ENCODE peak calls at places on chromosomes 11 and 22, in four cellular contexts. One of them, this sample, is unnamed.

GRCh38 chr11:119714590-119714989 is 14.4 kb downstream of the NECTIN1 start:
- DNase-seq in HL-60: no peak
- DNase-seq in GM12878: no peak
- DNase-seq in K562: no peak
- DNase-seq in this sample: no peak

GRCh38 chr11:8758619-8759169 is 76.1 kb downstream of the RPL27A start:
- DNase-seq in K562: no peak
- DNase-seq in HL-60: no peak
- DNase-seq in GM12878: no peak
- DNase-seq in this sample: no peak

GRCh38 chr22:25167834-25168601 is 31.6 kb upstream of the CRYBB3 start:
- DNase-seq in K562: no peak
- DNase-seq in GM12878: no peak
- DNase-seq in HL-60: no peak
- DNase-seq in this sample: no peak

GRCh38 chr22:37400719-37401118 is 26.6 kb downstream of the ELFN2 start:
- DNase-seq in HL-60: no peak
- DNase-seq in GM12878: no peak
- DNase-seq in K562: no peak
- DNase-seq in this sample: no peak

GRCh38 chr11:44157019-44157418 is 61.5 kb downstream of the EXT2 start:
- DNase-seq in GM12878: no peak
- DNase-seq in K562: no peak
- DNase-seq in HL-60: no peak
- DNase-seq in this sample: no peak

GRCh38 chr11:65640483-65641207 is 2.7 kb downstream of the SIPA1 start:
- DNase-seq in HL-60: peak
- DNase-seq in GM12878: no peak
- DNase-seq in K562: no peak
- DNase-seq in this sample: no peak

GRCh38 chr11:73950869-73951710 is at the start of gene DNAJB13:
- DNase-seq in K562: peak
- DNase-seq in GM12878: peak
- DNase-seq in HL-60: peak
- DNase-seq in this sample: peak

GRCh38 chr11:134372536-134372935 is 39.5 kb downstream of the B3GAT1 start:
- DNase-seq in HL-60: no peak
- DNase-seq in GM12878: no peak
- DNase-seq in K562: no peak
- DNase-seq in this sample: no peak

GRCh38 chr11:68373810-68374501 is 61.6 kb downstream of the LRP5 start:
- DNase-seq in GM12878: no peak
- DNase-seq in HL-60: no peak
- DNase-seq in K562: no peak
- DNase-seq in this sample: no peak

GRCh38 chr22:36904260-36904659 is 9.2 kb upstream of the CSF2RB start:
- DNase-seq in GM12878: no peak
- DNase-seq in K562: no peak
- DNase-seq in HL-60: no peak
- DNase-seq in this sample: no peak

GRCh38 chr22:49959782-49960158 is 802 bp upstream of the PIM3 start:
- DNase-seq in HL-60: no peak
- DNase-seq in GM12878: no peak
- DNase-seq in K562: no peak
- DNase-seq in this sample: no peak

GRCh38 chr22:37533995-37534394 is 14.8 kb upstream of the CARD10 start:
- DNase-seq in GM12878: peak
- DNase-seq in HL-60: peak
- DNase-seq in K562: no peak
- DNase-seq in this sample: no peak

GRCh38 chr11:132052904-132053303 is 682.5 kb downstream of the NTM start:
- DNase-seq in HL-60: no peak
- DNase-seq in K562: no peak
- DNase-seq in GM12878: no peak
- DNase-seq in this sample: no peak

GRCh38 chr22:23681026-23681809 is 9.6 kb upstream of the RGL4 start:
- DNase-seq in HL-60: no peak
- DNase-seq in GM12878: no peak
- DNase-seq in K562: no peak
- DNase-seq in this sample: no peak

GRCh38 chr11:62708423-62709261 is 1.2 kb downstream of the GNG3 start:
- DNase-seq in K562: no peak
- DNase-seq in GM12878: no peak
- DNase-seq in HL-60: no peak
- DNase-seq in this sample: no peak

GRCh38 chr11:15170170-15170569 is 55.4 kb downstream of the INSC start:
- DNase-seq in HL-60: no peak
- DNase-seq in GM12878: no peak
- DNase-seq in K562: no peak
- DNase-seq in this sample: no peak

GRCh38 chr11:35412285-35412684 is 7.1 kb downstream of the SLC1A2 start:
- DNase-seq in GM12878: no peak
- DNase-seq in HL-60: no peak
- DNase-seq in K562: peak
- DNase-seq in this sample: no peak

GRCh38 chr11:61974766-61975631 is 7.6 kb upstream of the FTH1 start:
- DNase-seq in HL-60: no peak
- DNase-seq in K562: no peak
- DNase-seq in GM12878: no peak
- DNase-seq in this sample: no peak

GRCh38 chr22:36049678-36049997 is 21.0 kb upstream of the RBFOX2 start:
- DNase-seq in GM12878: no peak
- DNase-seq in HL-60: no peak
- DNase-seq in K562: no peak
- DNase-seq in this sample: no peak

GRCh38 chr11:46674463-46675287 is 25.7 kb downstream of the ARHGAP1 start:
- DNase-seq in K562: no peak
- DNase-seq in GM12878: no peak
- DNase-seq in HL-60: peak
- DNase-seq in this sample: no peak

GRCh38 chr11:44178381-44178780 is 82.9 kb downstream of the EXT2 start:
- DNase-seq in HL-60: no peak
- DNase-seq in K562: no peak
- DNase-seq in GM12878: no peak
- DNase-seq in this sample: no peak

GRCh38 chr11:95565692-95566091 is 223.9 kb downstream of the FAM76B start:
- DNase-seq in K562: no peak
- DNase-seq in GM12878: no peak
- DNase-seq in HL-60: no peak
- DNase-seq in this sample: no peak

GRCh38 chr11:120121336-120121735 is 16.6 kb downstream of the TRIM29 start:
- DNase-seq in HL-60: no peak
- DNase-seq in GM12878: no peak
- DNase-seq in K562: no peak
- DNase-seq in this sample: no peak

GRCh38 chr11:62004473-62004872 is 37.0 kb upstream of the FTH1 start:
- DNase-seq in HL-60: no peak
- DNase-seq in K562: no peak
- DNase-seq in GM12878: peak
- DNase-seq in this sample: no peak

GRCh38 chr11:73223998-73224730 is 6.1 kb downstream of the P2RY2 start:
- DNase-seq in GM12878: no peak
- DNase-seq in HL-60: peak
- DNase-seq in K562: no peak
- DNase-seq in this sample: no peak

GRCh38 chr11:64271339-64272132 is 12.9 kb downstream of the BAD start:
- DNase-seq in GM12878: peak
- DNase-seq in K562: peak
- DNase-seq in HL-60: peak
- DNase-seq in this sample: peak

GRCh38 chr11:64856382-64857227 is 12.2 kb upstream of the CDC42BPG start:
- DNase-seq in GM12878: no peak
- DNase-seq in K562: no peak
- DNase-seq in HL-60: peak
- DNase-seq in this sample: no peak

GRCh38 chr11:9459573-9460321 is 1.1 kb upstream of the ZNF143 start:
- DNase-seq in HL-60: peak
- DNase-seq in GM12878: no peak
- DNase-seq in K562: no peak
- DNase-seq in this sample: no peak

GRCh38 chr11:10534331-10534730 is 6.7 kb downstream of the RNF141 start:
- DNase-seq in GM12878: no peak
- DNase-seq in K562: no peak
- DNase-seq in HL-60: peak
- DNase-seq in this sample: no peak

GRCh38 chr11:45994421-45995341 is 72.2 kb downstream of the LARGE2 start:
- DNase-seq in HL-60: no peak
- DNase-seq in K562: peak
- DNase-seq in GM12878: no peak
- DNase-seq in this sample: no peak

GRCh38 chr11:35352107-35352888 is 67.1 kb downstream of the SLC1A2 start:
- DNase-seq in GM12878: no peak
- DNase-seq in HL-60: no peak
- DNase-seq in K562: peak
- DNase-seq in this sample: no peak

DNA sequence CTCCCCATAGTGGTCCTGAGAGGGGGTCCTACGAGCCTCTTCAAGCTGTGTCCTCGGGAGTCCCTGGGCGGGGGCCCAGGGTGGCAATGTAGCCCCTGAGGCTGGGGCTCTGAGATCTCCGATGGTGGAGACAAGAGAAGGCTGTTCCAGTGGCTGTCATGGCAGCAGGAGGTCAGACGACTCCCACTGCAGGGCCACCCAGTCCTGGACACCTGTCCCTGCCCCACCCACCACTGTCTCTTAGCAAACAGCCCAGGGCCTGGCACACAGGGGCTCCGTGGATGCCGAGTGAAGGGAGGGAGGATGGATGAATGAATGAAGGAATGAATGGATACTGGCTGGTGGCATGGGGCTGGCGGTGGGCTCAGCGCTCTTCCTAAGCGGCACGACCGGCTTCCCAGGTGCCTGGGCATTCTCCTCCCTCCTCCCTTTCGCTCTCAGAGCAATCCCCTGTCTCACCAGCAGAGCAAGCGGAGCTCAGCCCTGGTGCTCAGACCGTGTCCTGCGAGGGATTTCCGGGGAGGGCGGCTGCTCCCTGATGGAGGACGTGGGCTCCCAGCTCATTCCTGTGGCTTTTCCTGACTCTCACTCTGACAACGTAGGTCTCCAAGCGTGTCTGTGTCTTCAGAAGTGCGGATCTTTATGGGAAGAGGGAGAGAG is 1272.7 kb downstream of the BRD1 start:
- DNase-seq in HL-60: no peak
- DNase-seq in GM12878: no peak
- DNase-seq in K562: no peak
- DNase-seq in this sample: no peak
- TF ChIP-seq SPI1 in HL-60: no peak
- TF ChIP-seq SPI1 in GM12878: no peak
- TF ChIP-seq SPI1 in K562: no peak
- TF ChIP-seq SPI1 in this sample: no peak

DNA sequence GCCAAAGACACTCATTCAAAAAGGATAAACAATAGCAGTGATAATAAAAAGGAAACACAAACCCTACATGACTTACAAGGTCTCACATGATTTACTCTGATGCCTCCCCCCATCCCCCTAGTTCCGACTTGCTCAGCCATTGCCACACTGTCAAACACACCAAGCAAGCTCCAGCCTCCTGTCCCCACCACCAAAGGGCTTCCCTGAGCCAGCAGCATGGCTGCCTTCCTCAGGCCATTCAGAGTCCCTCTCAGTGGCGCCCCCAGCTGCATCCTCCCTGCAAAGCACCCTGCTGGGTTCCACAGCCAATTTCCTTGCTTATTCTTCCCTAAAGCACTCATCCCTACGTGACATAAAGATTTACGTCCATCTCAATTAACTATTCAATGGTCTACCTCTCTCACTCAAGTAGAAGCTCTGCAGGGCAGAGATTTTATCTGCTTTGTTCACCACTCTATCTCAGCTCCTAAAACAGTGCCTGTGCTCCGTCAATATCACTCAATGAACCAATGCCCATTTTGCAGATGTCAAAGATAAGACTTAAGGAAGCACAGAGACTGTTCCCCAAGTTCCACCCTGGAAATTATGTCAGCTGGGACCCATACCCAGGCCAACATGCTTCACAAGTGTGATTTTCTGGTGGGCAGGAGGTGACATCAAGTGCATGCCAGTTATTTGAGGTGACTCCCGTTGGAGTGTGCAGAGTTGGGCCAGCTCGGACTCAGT is 106.9 kb downstream of the SYN3 start:
- DNase-seq in HL-60: no peak
- DNase-seq in K562: no peak
- DNase-seq in GM12878: no peak
- DNase-seq in this sample: no peak
- TF ChIP-seq SPI1 in HL-60: no peak
- TF ChIP-seq SPI1 in K562: no peak
- TF ChIP-seq SPI1 in GM12878: no peak
- TF ChIP-seq SPI1 in this sample: no peak

DNA sequence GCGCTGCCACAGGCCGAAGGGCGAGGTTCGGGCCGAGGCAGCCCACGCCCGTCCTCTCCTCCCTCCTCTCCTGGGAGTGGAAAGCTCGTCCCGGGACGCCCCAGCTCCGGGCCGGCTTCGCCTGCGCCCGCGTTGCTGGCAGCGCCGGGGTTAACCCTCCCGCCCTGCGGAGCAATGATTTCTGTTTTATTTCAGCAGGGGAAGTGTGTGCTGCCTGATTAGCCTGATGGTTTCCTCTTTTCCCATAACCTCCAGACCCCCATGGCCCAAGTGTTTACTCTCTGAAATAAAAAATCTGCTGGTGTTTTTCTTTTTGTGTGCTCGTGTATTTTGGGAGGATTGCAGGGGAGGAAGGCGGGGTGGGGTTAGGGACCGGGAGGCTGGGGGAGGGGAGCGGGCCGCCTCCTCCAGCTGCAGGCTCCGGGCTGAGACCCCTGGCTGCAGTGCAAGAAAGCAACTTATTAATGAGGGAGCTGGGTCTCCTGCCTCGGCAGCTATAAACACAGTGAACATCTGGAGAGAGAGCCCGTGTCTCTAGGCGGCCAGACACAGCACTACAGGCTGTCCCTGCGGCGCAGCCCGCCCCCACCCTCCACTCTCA is 38.6 kb downstream of the ETS1 start:
- DNase-seq in K562: no peak
- DNase-seq in GM12878: no peak
- DNase-seq in HL-60: peak
- DNase-seq in this sample: no peak
- TF ChIP-seq SPI1 in K562: peak
- TF ChIP-seq SPI1 in GM12878: peak
- TF ChIP-seq SPI1 in HL-60: peak
- TF ChIP-seq SPI1 in this sample: peak

DNA sequence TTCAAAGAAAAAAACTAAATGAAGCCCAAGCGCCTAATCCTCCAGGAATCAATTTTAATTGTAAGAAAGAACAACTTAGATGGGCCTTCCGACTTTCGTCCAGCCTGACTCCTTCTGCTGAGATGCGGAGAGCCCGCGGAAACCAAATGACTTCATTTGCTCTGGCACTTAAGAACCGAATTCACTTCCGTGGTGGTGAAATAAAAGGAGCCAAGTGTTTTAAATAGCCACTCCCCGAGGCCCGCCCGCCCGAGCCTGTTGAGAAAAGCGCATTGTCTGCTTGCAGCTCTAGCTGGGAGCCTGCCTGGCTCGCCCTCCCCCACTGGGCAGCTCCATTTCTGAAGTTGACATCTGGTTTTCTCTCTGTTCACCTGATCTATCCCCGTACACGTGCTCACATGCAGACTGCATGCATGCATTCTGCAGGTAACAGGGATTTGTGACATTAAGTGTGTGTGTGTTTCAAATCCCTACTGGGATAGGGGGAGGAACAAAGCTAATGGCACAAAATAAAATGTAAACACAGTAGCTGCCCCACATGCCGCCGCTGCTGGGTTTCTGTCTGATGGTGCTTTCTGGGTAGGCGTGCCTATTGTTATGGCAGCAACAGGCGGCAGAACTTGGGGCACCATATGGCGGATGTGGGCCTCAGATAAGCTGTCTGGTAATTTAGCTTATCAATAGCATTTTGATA is 6.2 kb downstream of the TEAD1 start:
- DNase-seq in GM12878: no peak
- DNase-seq in HL-60: no peak
- DNase-seq in K562: no peak
- DNase-seq in this sample: no peak
- TF ChIP-seq SPI1 in GM12878: no peak
- TF ChIP-seq SPI1 in HL-60: no peak
- TF ChIP-seq SPI1 in K562: no peak
- TF ChIP-seq SPI1 in this sample: no peak

This sample was measured in GM12891.